ENCODE peak calls at places on chromosomes 2 and 18, in ten cellular contexts. One of them, this sample, is unnamed.
A peak's percentile ranks its signal among the peaks of the same experiment; 100 is the strongest.

GRCh38 chr2:230790981-230791380 is 73.8 kb upstream of the ITM2C start:
- DNase-seq in stimulated activated CD4-positive, alpha-beta T cell treated with anti-CD3 and anti-CD28 coated beads, Interleukin-1b, Interleukin-23, amount 100 ng/mL, for 4 hours: no peak
- DNase-seq in C1 segment of cervical spinal cord: no peak
- DNase-seq in effector memory CD4-positive, alpha-beta T cell: no peak
- DNase-seq in HS-5: no peak
- DNase-seq in GM04504: no peak
- DNase-seq in dermis blood vessel endothelial cell: no peak
- DNase-seq in T1000: no peak
- DNase-seq in ELR: no peak
- DNase-seq in nephron progenitor cell: no peak
- DNase-seq in this sample: no peak

GRCh38 chr2:160498147-160498546 is 4.5 kb upstream of the RBMS1 start:
- DNase-seq in stimulated activated CD4-positive, alpha-beta T cell treated with anti-CD3 and anti-CD28 coated beads, Interleukin-1b, Interleukin-23, amount 100 ng/mL, for 4 hours: no peak
- DNase-seq in C1 segment of cervical spinal cord: no peak
- DNase-seq in effector memory CD4-positive, alpha-beta T cell: no peak
- DNase-seq in HS-5: no peak
- DNase-seq in GM04504: no peak
- DNase-seq in dermis blood vessel endothelial cell: no peak
- DNase-seq in T1000: no peak
- DNase-seq in ELR: no peak
- DNase-seq in nephron progenitor cell: no peak
- DNase-seq in this sample: peak; percentile 63

GRCh38 chr2:210392469-210392881 is 77.5 kb upstream of the MYL1 start:
- DNase-seq in stimulated activated CD4-positive, alpha-beta T cell treated with anti-CD3 and anti-CD28 coated beads, Interleukin-1b, Interleukin-23, amount 100 ng/mL, for 4 hours: no peak
- DNase-seq in C1 segment of cervical spinal cord: no peak
- DNase-seq in effector memory CD4-positive, alpha-beta T cell: no peak
- DNase-seq in HS-5: no peak
- DNase-seq in GM04504: no peak
- DNase-seq in dermis blood vessel endothelial cell: no peak
- DNase-seq in T1000: no peak
- DNase-seq in ELR: no peak
- DNase-seq in nephron progenitor cell: no peak
- DNase-seq in this sample: no peak

GRCh38 chr2:11093467-11093866 is 61.8 kb upstream of the SLC66A3 start:
- DNase-seq in stimulated activated CD4-positive, alpha-beta T cell treated with anti-CD3 and anti-CD28 coated beads, Interleukin-1b, Interleukin-23, amount 100 ng/mL, for 4 hours: no peak
- DNase-seq in C1 segment of cervical spinal cord: no peak
- DNase-seq in effector memory CD4-positive, alpha-beta T cell: no peak
- DNase-seq in HS-5: no peak
- DNase-seq in GM04504: no peak
- DNase-seq in dermis blood vessel endothelial cell: no peak
- DNase-seq in T1000: no peak
- DNase-seq in ELR: no peak
- DNase-seq in nephron progenitor cell: no peak
- DNase-seq in this sample: no peak

GRCh38 chr2:238868616-238869292 is 20.9 kb downstream of the TWIST2 start:
- DNase-seq in stimulated activated CD4-positive, alpha-beta T cell treated with anti-CD3 and anti-CD28 coated beads, Interleukin-1b, Interleukin-23, amount 100 ng/mL, for 4 hours: no peak
- DNase-seq in C1 segment of cervical spinal cord: no peak
- DNase-seq in effector memory CD4-positive, alpha-beta T cell: no peak
- DNase-seq in HS-5: no peak
- DNase-seq in GM04504: peak; percentile 80
- DNase-seq in dermis blood vessel endothelial cell: no peak
- DNase-seq in T1000: no peak
- DNase-seq in ELR: no peak
- DNase-seq in nephron progenitor cell: no peak
- DNase-seq in this sample: peak; percentile 85

GRCh38 chr18:73340135-73340934 is 472.5 kb upstream of the NETO1 start:
- DNase-seq in stimulated activated CD4-positive, alpha-beta T cell treated with anti-CD3 and anti-CD28 coated beads, Interleukin-1b, Interleukin-23, amount 100 ng/mL, for 4 hours: no peak
- DNase-seq in C1 segment of cervical spinal cord: no peak
- DNase-seq in effector memory CD4-positive, alpha-beta T cell: no peak
- DNase-seq in HS-5: peak; percentile 24
- DNase-seq in GM04504: no peak
- DNase-seq in dermis blood vessel endothelial cell: no peak
- DNase-seq in T1000: no peak
- DNase-seq in ELR: peak; percentile 54
- DNase-seq in nephron progenitor cell: no peak
- DNase-seq in this sample: no peak

GRCh38 chr18:58682429-58683069 is 11.3 kb downstream of the MALT1 start:
- DNase-seq in stimulated activated CD4-positive, alpha-beta T cell treated with anti-CD3 and anti-CD28 coated beads, Interleukin-1b, Interleukin-23, amount 100 ng/mL, for 4 hours: no peak
- DNase-seq in C1 segment of cervical spinal cord: no peak
- DNase-seq in effector memory CD4-positive, alpha-beta T cell: no peak
- DNase-seq in HS-5: no peak
- DNase-seq in GM04504: peak; percentile 51
- DNase-seq in dermis blood vessel endothelial cell: peak; percentile 75
- DNase-seq in T1000: peak; percentile 6
- DNase-seq in ELR: peak; percentile 57
- DNase-seq in nephron progenitor cell: no peak
- DNase-seq in this sample: peak; percentile 31

GRCh38 chr2:164735309-164735919 is 106.2 kb downstream of the COBLL1 start:
- DNase-seq in stimulated activated CD4-positive, alpha-beta T cell treated with anti-CD3 and anti-CD28 coated beads, Interleukin-1b, Interleukin-23, amount 100 ng/mL, for 4 hours: no peak
- DNase-seq in C1 segment of cervical spinal cord: no peak
- DNase-seq in effector memory CD4-positive, alpha-beta T cell: no peak
- DNase-seq in HS-5: no peak
- DNase-seq in GM04504: no peak
- DNase-seq in dermis blood vessel endothelial cell: no peak
- DNase-seq in T1000: no peak
- DNase-seq in ELR: no peak
- DNase-seq in nephron progenitor cell: no peak
- DNase-seq in this sample: no peak

GRCh38 chr2:174158003-174158402 is 90.3 kb downstream of the OLA1 start:
- DNase-seq in stimulated activated CD4-positive, alpha-beta T cell treated with anti-CD3 and anti-CD28 coated beads, Interleukin-1b, Interleukin-23, amount 100 ng/mL, for 4 hours: no peak
- DNase-seq in C1 segment of cervical spinal cord: no peak
- DNase-seq in effector memory CD4-positive, alpha-beta T cell: no peak
- DNase-seq in HS-5: no peak
- DNase-seq in GM04504: peak; percentile 37
- DNase-seq in dermis blood vessel endothelial cell: peak; percentile 68
- DNase-seq in T1000: peak; percentile 4
- DNase-seq in ELR: peak; percentile 62
- DNase-seq in nephron progenitor cell: peak; percentile 41
- DNase-seq in this sample: no peak

GRCh38 chr18:35171315-35171987 is 69.4 kb upstream of the ZNF397 start:
- DNase-seq in stimulated activated CD4-positive, alpha-beta T cell treated with anti-CD3 and anti-CD28 coated beads, Interleukin-1b, Interleukin-23, amount 100 ng/mL, for 4 hours: no peak
- DNase-seq in C1 segment of cervical spinal cord: no peak
- DNase-seq in effector memory CD4-positive, alpha-beta T cell: no peak
- DNase-seq in HS-5: no peak
- DNase-seq in GM04504: no peak
- DNase-seq in dermis blood vessel endothelial cell: no peak
- DNase-seq in T1000: no peak
- DNase-seq in ELR: no peak
- DNase-seq in nephron progenitor cell: no peak
- DNase-seq in this sample: no peak

GRCh38 chr2:85589982-85590791 is 5.4 kb upstream of the RNF181 start:
- DNase-seq in stimulated activated CD4-positive, alpha-beta T cell treated with anti-CD3 and anti-CD28 coated beads, Interleukin-1b, Interleukin-23, amount 100 ng/mL, for 4 hours: no peak
- DNase-seq in C1 segment of cervical spinal cord: no peak
- DNase-seq in effector memory CD4-positive, alpha-beta T cell: no peak
- DNase-seq in HS-5: peak; percentile 87
- DNase-seq in GM04504: peak; percentile 72
- DNase-seq in dermis blood vessel endothelial cell: peak; percentile 91
- DNase-seq in T1000: no peak
- DNase-seq in ELR: peak; percentile 57
- DNase-seq in nephron progenitor cell: no peak
- DNase-seq in this sample: peak; percentile 94

GRCh38 chr2:202072226-202072625 is 829 bp upstream of the KIAA2012 start:
- DNase-seq in stimulated activated CD4-positive, alpha-beta T cell treated with anti-CD3 and anti-CD28 coated beads, Interleukin-1b, Interleukin-23, amount 100 ng/mL, for 4 hours: no peak
- DNase-seq in C1 segment of cervical spinal cord: no peak
- DNase-seq in effector memory CD4-positive, alpha-beta T cell: no peak
- DNase-seq in HS-5: no peak
- DNase-seq in GM04504: no peak
- DNase-seq in dermis blood vessel endothelial cell: no peak
- DNase-seq in T1000: no peak
- DNase-seq in ELR: no peak
- DNase-seq in nephron progenitor cell: no peak
- DNase-seq in this sample: no peak

GRCh38 chr18:45540146-45540545 is 75.1 kb upstream of the SLC14A2 start:
- DNase-seq in stimulated activated CD4-positive, alpha-beta T cell treated with anti-CD3 and anti-CD28 coated beads, Interleukin-1b, Interleukin-23, amount 100 ng/mL, for 4 hours: no peak
- DNase-seq in C1 segment of cervical spinal cord: no peak
- DNase-seq in effector memory CD4-positive, alpha-beta T cell: no peak
- DNase-seq in HS-5: no peak
- DNase-seq in GM04504: no peak
- DNase-seq in dermis blood vessel endothelial cell: no peak
- DNase-seq in T1000: no peak
- DNase-seq in ELR: no peak
- DNase-seq in nephron progenitor cell: peak; percentile 25
- DNase-seq in this sample: no peak

GRCh38 chr2:69437751-69438154 is 518 bp upstream of the NFU1 start:
- DNase-seq in stimulated activated CD4-positive, alpha-beta T cell treated with anti-CD3 and anti-CD28 coated beads, Interleukin-1b, Interleukin-23, amount 100 ng/mL, for 4 hours: no peak
- DNase-seq in C1 segment of cervical spinal cord: no peak
- DNase-seq in effector memory CD4-positive, alpha-beta T cell: no peak
- DNase-seq in HS-5: no peak
- DNase-seq in GM04504: no peak
- DNase-seq in dermis blood vessel endothelial cell: peak; percentile 71
- DNase-seq in T1000: no peak
- DNase-seq in ELR: no peak
- DNase-seq in nephron progenitor cell: no peak
- DNase-seq in this sample: no peak

GRCh38 chr2:160111951-160112798 is 49.8 kb upstream of the PLA2R1 start:
- DNase-seq in stimulated activated CD4-positive, alpha-beta T cell treated with anti-CD3 and anti-CD28 coated beads, Interleukin-1b, Interleukin-23, amount 100 ng/mL, for 4 hours: no peak
- DNase-seq in C1 segment of cervical spinal cord: no peak
- DNase-seq in effector memory CD4-positive, alpha-beta T cell: no peak
- DNase-seq in HS-5: no peak
- DNase-seq in GM04504: no peak
- DNase-seq in dermis blood vessel endothelial cell: no peak
- DNase-seq in T1000: no peak
- DNase-seq in ELR: no peak
- DNase-seq in nephron progenitor cell: no peak
- DNase-seq in this sample: no peak

GRCh38 chr2:44010266-44010665 is 14.5 kb upstream of the LRPPRC start:
- DNase-seq in stimulated activated CD4-positive, alpha-beta T cell treated with anti-CD3 and anti-CD28 coated beads, Interleukin-1b, Interleukin-23, amount 100 ng/mL, for 4 hours: no peak
- DNase-seq in C1 segment of cervical spinal cord: no peak
- DNase-seq in effector memory CD4-positive, alpha-beta T cell: no peak
- DNase-seq in HS-5: no peak
- DNase-seq in GM04504: no peak
- DNase-seq in dermis blood vessel endothelial cell: no peak
- DNase-seq in T1000: no peak
- DNase-seq in ELR: no peak
- DNase-seq in nephron progenitor cell: no peak
- DNase-seq in this sample: no peak

GRCh38 chr2:220198911-220199310 is 571.5 kb downstream of the SLC4A3 start:
- DNase-seq in stimulated activated CD4-positive, alpha-beta T cell treated with anti-CD3 and anti-CD28 coated beads, Interleukin-1b, Interleukin-23, amount 100 ng/mL, for 4 hours: no peak
- DNase-seq in C1 segment of cervical spinal cord: no peak
- DNase-seq in effector memory CD4-positive, alpha-beta T cell: no peak
- DNase-seq in HS-5: peak; percentile 71
- DNase-seq in GM04504: peak; percentile 72
- DNase-seq in dermis blood vessel endothelial cell: no peak
- DNase-seq in T1000: peak; percentile 31
- DNase-seq in ELR: peak; percentile 89
- DNase-seq in nephron progenitor cell: no peak
- DNase-seq in this sample: peak; percentile 71

GRCh38 chr2:164754157-164755093 is 87.2 kb downstream of the COBLL1 start:
- DNase-seq in stimulated activated CD4-positive, alpha-beta T cell treated with anti-CD3 and anti-CD28 coated beads, Interleukin-1b, Interleukin-23, amount 100 ng/mL, for 4 hours: no peak
- DNase-seq in C1 segment of cervical spinal cord: no peak
- DNase-seq in effector memory CD4-positive, alpha-beta T cell: no peak
- DNase-seq in HS-5: no peak
- DNase-seq in GM04504: no peak
- DNase-seq in dermis blood vessel endothelial cell: no peak
- DNase-seq in T1000: no peak
- DNase-seq in ELR: no peak
- DNase-seq in nephron progenitor cell: no peak
- DNase-seq in this sample: no peak

GRCh38 chr2:233314180-233314579 is 6.6 kb downstream of the SAG start:
- DNase-seq in stimulated activated CD4-positive, alpha-beta T cell treated with anti-CD3 and anti-CD28 coated beads, Interleukin-1b, Interleukin-23, amount 100 ng/mL, for 4 hours: no peak
- DNase-seq in C1 segment of cervical spinal cord: no peak
- DNase-seq in effector memory CD4-positive, alpha-beta T cell: no peak
- DNase-seq in HS-5: no peak
- DNase-seq in GM04504: no peak
- DNase-seq in dermis blood vessel endothelial cell: no peak
- DNase-seq in T1000: no peak
- DNase-seq in ELR: no peak
- DNase-seq in nephron progenitor cell: no peak
- DNase-seq in this sample: no peak

GRCh38 chr2:160271166-160272086 is 71.4 kb upstream of the ITGB6 start:
- DNase-seq in stimulated activated CD4-positive, alpha-beta T cell treated with anti-CD3 and anti-CD28 coated beads, Interleukin-1b, Interleukin-23, amount 100 ng/mL, for 4 hours: no peak
- DNase-seq in C1 segment of cervical spinal cord: no peak
- DNase-seq in effector memory CD4-positive, alpha-beta T cell: no peak
- DNase-seq in HS-5: no peak
- DNase-seq in GM04504: no peak
- DNase-seq in dermis blood vessel endothelial cell: no peak
- DNase-seq in T1000: no peak
- DNase-seq in ELR: no peak
- DNase-seq in nephron progenitor cell: no peak
- DNase-seq in this sample: no peak

GRCh38 chr2:66688951-66689350 is 254.0 kb downstream of the MEIS1 start:
- DNase-seq in stimulated activated CD4-positive, alpha-beta T cell treated with anti-CD3 and anti-CD28 coated beads, Interleukin-1b, Interleukin-23, amount 100 ng/mL, for 4 hours: no peak
- DNase-seq in C1 segment of cervical spinal cord: no peak
- DNase-seq in effector memory CD4-positive, alpha-beta T cell: no peak
- DNase-seq in HS-5: no peak
- DNase-seq in GM04504: no peak
- DNase-seq in dermis blood vessel endothelial cell: no peak
- DNase-seq in T1000: no peak
- DNase-seq in ELR: no peak
- DNase-seq in nephron progenitor cell: no peak
- DNase-seq in this sample: no peak

GRCh38 chr2:192267484-192267883 is 72.8 kb upstream of the TMEFF2 start:
- DNase-seq in stimulated activated CD4-positive, alpha-beta T cell treated with anti-CD3 and anti-CD28 coated beads, Interleukin-1b, Interleukin-23, amount 100 ng/mL, for 4 hours: no peak
- DNase-seq in C1 segment of cervical spinal cord: no peak
- DNase-seq in effector memory CD4-positive, alpha-beta T cell: no peak
- DNase-seq in HS-5: peak; percentile 86
- DNase-seq in GM04504: peak; percentile 46
- DNase-seq in dermis blood vessel endothelial cell: peak; percentile 78
- DNase-seq in T1000: no peak
- DNase-seq in ELR: peak; percentile 92
- DNase-seq in nephron progenitor cell: no peak
- DNase-seq in this sample: peak; percentile 49

GRCh38 chr18:36504928-36505327 is 207.4 kb downstream of the FHOD3 start:
- DNase-seq in stimulated activated CD4-positive, alpha-beta T cell treated with anti-CD3 and anti-CD28 coated beads, Interleukin-1b, Interleukin-23, amount 100 ng/mL, for 4 hours: no peak
- DNase-seq in C1 segment of cervical spinal cord: no peak
- DNase-seq in effector memory CD4-positive, alpha-beta T cell: no peak
- DNase-seq in HS-5: no peak
- DNase-seq in GM04504: no peak
- DNase-seq in dermis blood vessel endothelial cell: no peak
- DNase-seq in T1000: no peak
- DNase-seq in ELR: no peak
- DNase-seq in nephron progenitor cell: no peak
- DNase-seq in this sample: no peak

GRCh38 chr2:227903395-227903794 is 32.0 kb downstream of the DAW1 start:
- DNase-seq in stimulated activated CD4-positive, alpha-beta T cell treated with anti-CD3 and anti-CD28 coated beads, Interleukin-1b, Interleukin-23, amount 100 ng/mL, for 4 hours: no peak
- DNase-seq in C1 segment of cervical spinal cord: no peak
- DNase-seq in effector memory CD4-positive, alpha-beta T cell: no peak
- DNase-seq in HS-5: no peak
- DNase-seq in GM04504: no peak
- DNase-seq in dermis blood vessel endothelial cell: no peak
- DNase-seq in T1000: no peak
- DNase-seq in ELR: no peak
- DNase-seq in nephron progenitor cell: no peak
- DNase-seq in this sample: no peak

GRCh38 chr2:59413751-59414570 is 1139.5 kb downstream of the BCL11A start:
- DNase-seq in stimulated activated CD4-positive, alpha-beta T cell treated with anti-CD3 and anti-CD28 coated beads, Interleukin-1b, Interleukin-23, amount 100 ng/mL, for 4 hours: no peak
- DNase-seq in C1 segment of cervical spinal cord: no peak
- DNase-seq in effector memory CD4-positive, alpha-beta T cell: no peak
- DNase-seq in HS-5: no peak
- DNase-seq in GM04504: no peak
- DNase-seq in dermis blood vessel endothelial cell: no peak
- DNase-seq in T1000: no peak
- DNase-seq in ELR: no peak
- DNase-seq in nephron progenitor cell: no peak
- DNase-seq in this sample: no peak

GRCh38 chr2:64839844-64840243 is 149.4 kb upstream of the SLC1A4 start:
- DNase-seq in stimulated activated CD4-positive, alpha-beta T cell treated with anti-CD3 and anti-CD28 coated beads, Interleukin-1b, Interleukin-23, amount 100 ng/mL, for 4 hours: no peak
- DNase-seq in C1 segment of cervical spinal cord: no peak
- DNase-seq in effector memory CD4-positive, alpha-beta T cell: no peak
- DNase-seq in HS-5: no peak
- DNase-seq in GM04504: no peak
- DNase-seq in dermis blood vessel endothelial cell: no peak
- DNase-seq in T1000: no peak
- DNase-seq in ELR: no peak
- DNase-seq in nephron progenitor cell: no peak
- DNase-seq in this sample: no peak